ENCODE peak calls at places on chromosome 3, in four cellular contexts. One of them, this sample, is unnamed.

GRCh38 chr3:149512073-149512782 is 37.7 kb downstream of the TM4SF4 start:
- DNase-seq in brain microvascular endothelial cell: peak
- DNase-seq in uterus: peak
- DNase-seq in left ventricle myocardium superior: peak
- DNase-seq in this sample: peak

GRCh38 chr3:185131602-185132256 is 21.1 kb downstream of the C3orf70 start:
- DNase-seq in left ventricle myocardium superior: no peak
- DNase-seq in brain microvascular endothelial cell: no peak
- DNase-seq in uterus: no peak
- DNase-seq in this sample: no peak

GRCh38 chr3:126102011-126102410 is 18.1 kb upstream of the SLC41A3 start:
- DNase-seq in uterus: no peak
- DNase-seq in brain microvascular endothelial cell: no peak
- DNase-seq in left ventricle myocardium superior: no peak
- DNase-seq in this sample: no peak

GRCh38 chr3:18295171-18295920 is 129.8 kb downstream of the SATB1 start:
- DNase-seq in uterus: no peak
- DNase-seq in brain microvascular endothelial cell: peak
- DNase-seq in left ventricle myocardium superior: peak
- DNase-seq in this sample: peak

GRCh38 chr3:183094711-183095110 is 4.6 kb downstream of the MCCC1 start:
- DNase-seq in uterus: no peak
- DNase-seq in brain microvascular endothelial cell: no peak
- DNase-seq in left ventricle myocardium superior: no peak
- DNase-seq in this sample: no peak

GRCh38 chr3:156964562-156964961 is 138.4 kb downstream of the LEKR1 start:
- DNase-seq in brain microvascular endothelial cell: no peak
- DNase-seq in left ventricle myocardium superior: no peak
- DNase-seq in uterus: no peak
- DNase-seq in this sample: no peak

GRCh38 chr3:171262431-171262830 is 197.8 kb downstream of the TNIK start:
- DNase-seq in uterus: no peak
- DNase-seq in brain microvascular endothelial cell: no peak
- DNase-seq in left ventricle myocardium superior: no peak
- DNase-seq in this sample: no peak

GRCh38 chr3:17442332-17443049 is 299.9 kb downstream of the TBC1D5 start:
- DNase-seq in left ventricle myocardium superior: no peak
- DNase-seq in uterus: no peak
- DNase-seq in brain microvascular endothelial cell: peak
- DNase-seq in this sample: no peak

GRCh38 chr3:66463734-66464511 is 36.9 kb downstream of the LRIG1 start:
- DNase-seq in brain microvascular endothelial cell: no peak
- DNase-seq in uterus: no peak
- DNase-seq in left ventricle myocardium superior: no peak
- DNase-seq in this sample: no peak

GRCh38 chr3:174116421-174116820 is 718.9 kb downstream of the NLGN1 start:
- DNase-seq in uterus: no peak
- DNase-seq in brain microvascular endothelial cell: peak
- DNase-seq in left ventricle myocardium superior: no peak
- DNase-seq in this sample: no peak

GRCh38 chr3:109132801-109133473 is 3.6 kb upstream of the C3orf85 start:
- DNase-seq in uterus: no peak
- DNase-seq in brain microvascular endothelial cell: no peak
- DNase-seq in left ventricle myocardium superior: no peak
- DNase-seq in this sample: no peak

GRCh38 chr3:152638707-152639450 is 196.1 kb upstream of the P2RY1 start:
- DNase-seq in left ventricle myocardium superior: no peak
- DNase-seq in brain microvascular endothelial cell: no peak
- DNase-seq in uterus: peak
- DNase-seq in this sample: no peak

GRCh38 chr3:170038434-170039110 is 777 bp downstream of the GPR160 start:
- DNase-seq in brain microvascular endothelial cell: no peak
- DNase-seq in left ventricle myocardium superior: no peak
- DNase-seq in uterus: no peak
- DNase-seq in this sample: peak

GRCh38 chr3:116306720-116307119 is 138.6 kb downstream of the LSAMP start:
- DNase-seq in brain microvascular endothelial cell: no peak
- DNase-seq in uterus: no peak
- DNase-seq in left ventricle myocardium superior: no peak
- DNase-seq in this sample: no peak

GRCh38 chr3:102532901-102533300 is 98.1 kb downstream of the ZPLD1 start:
- DNase-seq in brain microvascular endothelial cell: peak
- DNase-seq in uterus: no peak
- DNase-seq in left ventricle myocardium superior: no peak
- DNase-seq in this sample: no peak

GRCh38 chr3:73529280-73530029 is 95.3 kb downstream of the PDZRN3 start:
- DNase-seq in left ventricle myocardium superior: no peak
- DNase-seq in uterus: no peak
- DNase-seq in brain microvascular endothelial cell: no peak
- DNase-seq in this sample: no peak

GRCh38 chr3:155428558-155428957 is 135.1 kb upstream of the STRIT1 start:
- DNase-seq in left ventricle myocardium superior: no peak
- DNase-seq in brain microvascular endothelial cell: no peak
- DNase-seq in uterus: no peak
- DNase-seq in this sample: no peak

GRCh38 chr3:123282461-123282860 is 80.7 kb downstream of the SEC22A start:
- DNase-seq in brain microvascular endothelial cell: no peak
- DNase-seq in uterus: no peak
- DNase-seq in left ventricle myocardium superior: no peak
- DNase-seq in this sample: no peak

GRCh38 chr3:194407423-194407822 is 8.4 kb upstream of the GP5 start:
- DNase-seq in left ventricle myocardium superior: no peak
- DNase-seq in brain microvascular endothelial cell: peak
- DNase-seq in uterus: no peak
- DNase-seq in this sample: no peak

GRCh38 chr3:14467723-14468620 is 65.6 kb downstream of the SLC6A6 start:
- DNase-seq in uterus: peak
- DNase-seq in left ventricle myocardium superior: peak
- DNase-seq in brain microvascular endothelial cell: peak
- DNase-seq in this sample: peak

This sample was measured in GM13976.